ENCODE peak calls at places on chromosomes 13 and 19, in ten cellular contexts. R is endothelial cell; L is choroid plexus epithelial cell; F is CD8-positive, alpha-beta T cell; V is fibroblast of lung; M is neural crest cell; A is IMR-90; B is adrenal gland; C is tibial nerve; Y is keratinocyte. H is an unnamed sample.
A peak's percentile ranks its signal among the peaks of the same experiment; 100 is the strongest.

GRCh38 chr19:821976-822773 is 420 bp upstream of the PLPPR3 start:
- DNase-seq in R (no peak), C (no peak), A (no peak), V (no peak), M (peak; percentile 55), L (no peak), Y (no peak), F (no peak), B (no peak), H (peak; percentile 48)

GRCh38 chr19:44943801-44944249 is 1.8 kb downstream of the APOC4 start:
- DNase-seq in V (no peak), L (no peak), B (peak; percentile 79), Y (no peak), R (no peak), F (no peak), M (no peak), C (peak; percentile 41), A (no peak), H (peak; percentile 85)

GRCh38 chr19:47227347-47228167 is 3.4 kb downstream of the BBC3 start:
- DNase-seq in R (peak; percentile 86), A (peak; percentile 94), F (peak; percentile 26), L (peak; percentile 96), B (peak; percentile 96), C (peak; percentile 85), M (peak; percentile 93), Y (no peak), V (peak; percentile 97), H (peak; percentile 89)

GRCh38 chr19:47272448-47273312 is 2.0 kb upstream of the INAFM1 start:
- DNase-seq in L (peak; percentile 77), R (no peak), M (no peak), V (peak; percentile 32), Y (no peak), C (peak; percentile 47), A (no peak), B (peak; percentile 83), F (peak; percentile 26), H (no peak)

GRCh38 chr19:57058871-57059270 is 60.9 kb upstream of the USP29 start:
- DNase-seq in M (no peak), C (no peak), F (no peak), A (no peak), V (no peak), B (no peak), Y (no peak), R (no peak), L (no peak), H (no peak)

GRCh38 chr13:18948012-18948663 is 233.5 kb downstream of the TUBA3C start:
- DNase-seq in M (no peak), F (no peak), L (no peak), Y (no peak), B (no peak), R (no peak), C (no peak), A (no peak), V (no peak), H (peak; percentile 16)

GRCh38 chr13:67515895-67516294 is 285.8 kb upstream of the PCDH9 start:
- DNase-seq in M (no peak), R (no peak), C (no peak), L (peak; percentile 82), F (no peak), A (peak; percentile 75), B (no peak), V (peak; percentile 92), Y (no peak), H (no peak)

GRCh38 chr13:43268632-43269031 is 245.2 kb downstream of the DNAJC15 start:
- DNase-seq in M (no peak), Y (no peak), A (no peak), F (no peak), L (no peak), R (no peak), B (no peak), C (no peak), V (no peak), H (no peak)

GRCh38 chr19:13463296-13463695 is 43.0 kb downstream of the CACNA1A start:
- DNase-seq in B (no peak), R (peak; percentile 61), F (no peak), A (peak; percentile 15), Y (no peak), M (peak; percentile 61), V (peak; percentile 2), L (peak; percentile 0), C (no peak), H (peak; percentile 21)

GRCh38 chr19:44653977-44654784 is 10.5 kb downstream of the PVR start:
- DNase-seq in C (peak; percentile 68), V (peak; percentile 55), L (peak; percentile 63), Y (no peak), M (peak; percentile 19), A (peak; percentile 43), R (peak; percentile 66), F (peak; percentile 56), B (peak; percentile 92), H (peak; percentile 88)

GRCh38 chr19:36528921-36529518 is 949 bp upstream of the ZNF260 start:
- DNase-seq in C (no peak), R (peak; percentile 3), Y (no peak), F (peak; percentile 1), M (no peak), A (no peak), V (no peak), B (no peak), L (no peak), H (peak; percentile 55)

GRCh38 chr19:18239303-18239702 is 13.1 kb upstream of the PDE4C start:
- DNase-seq in B (no peak), L (no peak), A (no peak), M (no peak), C (no peak), F (no peak), Y (no peak), R (peak; percentile 23), V (no peak), H (no peak)

DNA sequence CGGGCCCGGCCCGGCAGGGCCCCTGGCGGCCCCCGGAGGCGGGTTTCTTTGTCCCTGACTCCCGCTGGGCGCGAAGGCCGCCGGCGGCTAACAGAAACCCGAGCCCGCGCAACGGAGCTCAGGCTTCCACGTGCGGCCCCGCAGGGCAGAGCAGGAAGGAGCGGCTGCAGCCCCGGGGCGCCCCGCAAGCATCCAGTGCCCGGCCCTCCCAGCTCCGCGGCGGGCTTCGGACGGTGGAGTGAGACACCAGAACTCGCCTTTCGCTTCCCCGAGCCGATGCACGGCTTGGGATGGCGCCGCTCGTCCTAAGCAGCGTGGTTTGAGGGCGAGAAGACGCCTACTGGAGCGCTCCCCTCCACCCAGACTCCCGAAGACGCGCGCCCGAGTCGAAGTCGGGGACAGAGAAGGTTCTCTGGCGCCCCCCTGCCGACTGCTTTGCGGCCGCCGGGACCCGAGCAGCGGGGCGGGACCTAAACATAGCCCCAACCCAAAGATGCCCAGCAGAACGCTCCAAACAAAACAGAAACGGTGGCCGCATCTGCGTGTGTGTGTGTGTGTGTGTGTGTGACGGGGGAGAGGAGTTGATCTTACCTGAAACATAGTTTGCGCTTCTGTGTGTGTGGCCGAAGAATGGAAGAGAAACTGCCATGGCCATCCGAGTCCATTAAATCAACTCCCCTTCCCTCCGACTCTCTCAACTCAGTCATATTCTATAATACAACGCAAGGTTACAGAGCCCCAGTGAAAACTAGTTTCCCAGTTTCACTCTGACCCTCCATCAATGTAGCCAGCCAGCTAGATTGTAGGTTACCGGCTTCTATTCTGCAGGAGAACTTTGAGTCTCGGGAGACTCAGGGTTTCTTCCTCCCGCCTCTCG is 629 bp upstream of the FGF9 start:
- DNase-seq in M (peak; percentile 67), B (peak; percentile 68), Y (no peak), A (peak; percentile 48), R (peak; percentile 62), L (peak; percentile 37), V (peak; percentile 61), F (peak; percentile 52), C (peak; percentile 49), H (peak; percentile 86)
- TF ChIP-seq CTCF in M (peak; percentile 32), B (no peak), Y (peak; percentile 46), A (peak; percentile 24), R (no peak), L (no peak), V (no peak), F (no peak), C (no peak), H (peak; percentile 59)

GRCh38 chr19:30871979-30872378 is 477.3 kb downstream of the TSHZ3 start:
- DNase-seq in V (no peak), M (no peak), A (no peak), R (no peak), F (no peak), Y (no peak), B (no peak), C (no peak), L (no peak), H (no peak)

GRCh38 chr19:30873003-30873402 is 476.2 kb downstream of the TSHZ3 start:
- DNase-seq in R (no peak), A (no peak), V (no peak), Y (no peak), B (peak; percentile 20), F (no peak), L (no peak), M (no peak), C (no peak), H (no peak)

GRCh38 chr19:30870861-30871260 is 478.4 kb downstream of the TSHZ3 start:
- DNase-seq in M (no peak), Y (no peak), A (peak; percentile 1), V (no peak), F (no peak), C (no peak), B (peak; percentile 46), L (peak; percentile 4), R (no peak), H (no peak)

GRCh38 chr19:30877591-30878230 is 471.5 kb downstream of the TSHZ3 start:
- DNase-seq in L (no peak), Y (no peak), A (no peak), V (no peak), B (peak; percentile 66), F (no peak), M (no peak), C (peak; percentile 56), R (no peak), H (no peak)

GRCh38 chr19:30873691-30874090 is 475.5 kb downstream of the TSHZ3 start:
- DNase-seq in R (no peak), V (no peak), B (peak; percentile 6), F (no peak), L (no peak), M (no peak), Y (no peak), C (no peak), A (no peak), H (no peak)
- TF ChIP-seq CTCF in R (no peak), V (no peak), B (no peak), F (no peak), L (no peak), M (no peak), Y (no peak), C (no peak), A (no peak), H (no peak)

GRCh38 chr13:111437417-111437816 is 117.0 kb downstream of the TEX29 start:
- DNase-seq in A (no peak), B (no peak), C (no peak), F (no peak), M (no peak), L (no peak), V (no peak), R (no peak), Y (no peak), H (no peak)
- TF ChIP-seq CTCF in A (no peak), B (no peak), C (no peak), F (no peak), M (no peak), L (no peak), V (no peak), R (no peak), Y (no peak), H (no peak)

DNA sequence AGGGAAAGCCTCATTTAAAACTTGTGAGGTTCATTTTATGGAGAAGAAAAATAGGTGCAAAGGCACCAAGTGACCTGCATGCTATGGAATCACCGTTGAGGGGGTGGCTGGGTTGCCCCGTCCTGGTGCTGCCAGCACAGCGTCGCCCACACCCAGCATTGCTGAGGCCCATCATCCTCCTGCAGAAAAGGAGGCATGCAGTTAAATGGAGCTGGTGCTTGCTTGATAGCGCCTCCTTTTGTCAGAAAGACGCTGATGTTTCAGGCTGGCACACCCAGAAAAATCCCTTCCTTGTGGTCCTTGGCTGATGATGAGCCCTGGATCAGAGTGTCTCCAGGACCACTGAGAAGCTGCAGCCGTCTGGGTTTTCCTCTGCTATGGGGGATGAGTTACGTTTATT is 36.9 kb downstream of the DHRS12 start:
- DNase-seq in V (no peak), M (no peak), Y (no peak), F (no peak), B (no peak), C (no peak), R (peak; percentile 31), A (no peak), L (no peak), H (no peak)
- TF ChIP-seq CTCF in V (no peak), M (no peak), Y (peak; percentile 47), F (no peak), B (no peak), C (no peak), R (no peak), A (no peak), L (peak; percentile 34), H (peak; percentile 12)